ENCODE peak calls at places on chromosomes 13 and 19, in seven cellular contexts. One of them, this sample, is unnamed.

GRCh38 chr13:42258747-42259146 is 13.2 kb upstream of the AKAP11 start:
- DNase-seq in BJ: no peak
- DNase-seq in Daoy: no peak
- DNase-seq in heart left ventricle: no peak
- DNase-seq in CD8-positive, alpha-beta T cell: no peak
- DNase-seq in DMS53: no peak
- DNase-seq in iris pigment epithelial cell: no peak
- DNase-seq in this sample: no peak

GRCh38 chr13:98481511-98481951 is 95.4 kb downstream of the STK24 start:
- DNase-seq in CD8-positive, alpha-beta T cell: no peak
- DNase-seq in BJ: no peak
- DNase-seq in heart left ventricle: no peak
- DNase-seq in Daoy: no peak
- DNase-seq in DMS53: no peak
- DNase-seq in iris pigment epithelial cell: no peak
- DNase-seq in this sample: no peak

GRCh38 chr19:19552811-19553210 is 14.7 kb downstream of the CILP2 start:
- DNase-seq in BJ: no peak
- DNase-seq in DMS53: peak
- DNase-seq in heart left ventricle: no peak
- DNase-seq in CD8-positive, alpha-beta T cell: peak
- DNase-seq in Daoy: peak
- DNase-seq in iris pigment epithelial cell: peak
- DNase-seq in this sample: peak

GRCh38 chr13:113726961-113727411 is 32.0 kb upstream of the TMEM255B start:
- DNase-seq in iris pigment epithelial cell: peak
- DNase-seq in DMS53: peak
- DNase-seq in heart left ventricle: no peak
- DNase-seq in Daoy: peak
- DNase-seq in CD8-positive, alpha-beta T cell: no peak
- DNase-seq in BJ: no peak
- DNase-seq in this sample: peak

GRCh38 chr13:92833071-92833470 is 393.5 kb upstream of the GPC6 start:
- DNase-seq in CD8-positive, alpha-beta T cell: no peak
- DNase-seq in heart left ventricle: no peak
- DNase-seq in DMS53: peak
- DNase-seq in BJ: no peak
- DNase-seq in iris pigment epithelial cell: peak
- DNase-seq in Daoy: no peak
- DNase-seq in this sample: peak

GRCh38 chr13:113763254-113763653 is 4.2 kb downstream of the TMEM255B start:
- DNase-seq in DMS53: no peak
- DNase-seq in CD8-positive, alpha-beta T cell: no peak
- DNase-seq in heart left ventricle: peak
- DNase-seq in BJ: no peak
- DNase-seq in Daoy: no peak
- DNase-seq in iris pigment epithelial cell: no peak
- DNase-seq in this sample: no peak

GRCh38 chr19:12194827-12195500 is 32.1 kb downstream of the ZNF136 start:
- DNase-seq in BJ: no peak
- DNase-seq in DMS53: peak
- DNase-seq in iris pigment epithelial cell: peak
- DNase-seq in heart left ventricle: peak
- DNase-seq in CD8-positive, alpha-beta T cell: peak
- DNase-seq in Daoy: peak
- DNase-seq in this sample: no peak

GRCh38 chr13:113837554-113838355 is 26.1 kb downstream of the GAS6 start:
- DNase-seq in heart left ventricle: peak
- DNase-seq in iris pigment epithelial cell: peak
- DNase-seq in BJ: peak
- DNase-seq in Daoy: peak
- DNase-seq in CD8-positive, alpha-beta T cell: no peak
- DNase-seq in DMS53: peak
- DNase-seq in this sample: peak

GRCh38 chr19:21498651-21499050 is 6.8 kb upstream of the ZNF429 start:
- DNase-seq in CD8-positive, alpha-beta T cell: no peak
- DNase-seq in heart left ventricle: no peak
- DNase-seq in iris pigment epithelial cell: no peak
- DNase-seq in BJ: no peak
- DNase-seq in Daoy: no peak
- DNase-seq in DMS53: no peak
- DNase-seq in this sample: peak

GRCh38 chr13:110748271-110748670 is 34.8 kb downstream of the ING1 start:
- DNase-seq in heart left ventricle: no peak
- DNase-seq in DMS53: no peak
- DNase-seq in BJ: no peak
- DNase-seq in iris pigment epithelial cell: no peak
- DNase-seq in Daoy: no peak
- DNase-seq in CD8-positive, alpha-beta T cell: no peak
- DNase-seq in this sample: no peak

GRCh38 chr13:101757446-101758039 is 305.1 kb downstream of the ITGBL1 start:
- DNase-seq in Daoy: peak
- DNase-seq in DMS53: peak
- DNase-seq in iris pigment epithelial cell: peak
- DNase-seq in BJ: no peak
- DNase-seq in heart left ventricle: no peak
- DNase-seq in CD8-positive, alpha-beta T cell: no peak
- DNase-seq in this sample: peak

GRCh38 chr19:46000497-46001246 is 5.4 kb downstream of the CCDC61 start:
- DNase-seq in CD8-positive, alpha-beta T cell: peak
- DNase-seq in DMS53: no peak
- DNase-seq in BJ: no peak
- DNase-seq in Daoy: no peak
- DNase-seq in iris pigment epithelial cell: peak
- DNase-seq in heart left ventricle: no peak
- DNase-seq in this sample: no peak

GRCh38 chr19:10817291-10818038 is 18.5 kb downstream of the TMED1 start:
- DNase-seq in DMS53: no peak
- DNase-seq in BJ: peak
- DNase-seq in Daoy: peak
- DNase-seq in iris pigment epithelial cell: peak
- DNase-seq in CD8-positive, alpha-beta T cell: no peak
- DNase-seq in heart left ventricle: no peak
- DNase-seq in this sample: peak

GRCh38 chr13:36130542-36131214 is 504 bp downstream of the DCLK1 start:
- DNase-seq in Daoy: peak
- DNase-seq in BJ: no peak
- DNase-seq in CD8-positive, alpha-beta T cell: no peak
- DNase-seq in iris pigment epithelial cell: no peak
- DNase-seq in heart left ventricle: peak
- DNase-seq in DMS53: peak
- DNase-seq in this sample: no peak

GRCh38 chr13:112229445-112229844 is 146.7 kb upstream of the SPACA7 start:
- DNase-seq in DMS53: no peak
- DNase-seq in CD8-positive, alpha-beta T cell: no peak
- DNase-seq in BJ: no peak
- DNase-seq in Daoy: no peak
- DNase-seq in iris pigment epithelial cell: no peak
- DNase-seq in heart left ventricle: no peak
- DNase-seq in this sample: no peak

GRCh38 chr13:66618702-66619101 is 611.4 kb downstream of the PCDH9 start:
- DNase-seq in DMS53: peak
- DNase-seq in Daoy: no peak
- DNase-seq in CD8-positive, alpha-beta T cell: no peak
- DNase-seq in iris pigment epithelial cell: peak
- DNase-seq in BJ: no peak
- DNase-seq in heart left ventricle: no peak
- DNase-seq in this sample: peak

GRCh38 chr13:43782686-43783085 is 4.1 kb downstream of the ENOX1 start:
- DNase-seq in BJ: no peak
- DNase-seq in heart left ventricle: no peak
- DNase-seq in CD8-positive, alpha-beta T cell: no peak
- DNase-seq in Daoy: no peak
- DNase-seq in iris pigment epithelial cell: peak
- DNase-seq in DMS53: peak
- DNase-seq in this sample: no peak

GRCh38 chr13:36353001-36353400 is 6.8 kb upstream of the SPART start:
- DNase-seq in CD8-positive, alpha-beta T cell: no peak
- DNase-seq in iris pigment epithelial cell: peak
- DNase-seq in Daoy: no peak
- DNase-seq in heart left ventricle: no peak
- DNase-seq in DMS53: no peak
- DNase-seq in BJ: no peak
- DNase-seq in this sample: no peak

GRCh38 chr13:36298535-36299068 is 988 bp upstream of the CCDC169 start:
- DNase-seq in iris pigment epithelial cell: peak
- DNase-seq in Daoy: peak
- DNase-seq in DMS53: no peak
- DNase-seq in BJ: no peak
- DNase-seq in heart left ventricle: no peak
- DNase-seq in CD8-positive, alpha-beta T cell: no peak
- DNase-seq in this sample: peak

GRCh38 chr19:6103217-6103644 is 7.1 kb downstream of the RFX2 start:
- DNase-seq in Daoy: peak
- DNase-seq in heart left ventricle: peak
- DNase-seq in BJ: peak
- DNase-seq in iris pigment epithelial cell: peak
- DNase-seq in DMS53: no peak
- DNase-seq in CD8-positive, alpha-beta T cell: no peak
- DNase-seq in this sample: peak

GRCh38 chr19:39832341-39833083 is 1.4 kb downstream of the DYRK1B start:
- DNase-seq in CD8-positive, alpha-beta T cell: no peak
- DNase-seq in heart left ventricle: no peak
- DNase-seq in DMS53: no peak
- DNase-seq in Daoy: no peak
- DNase-seq in BJ: no peak
- DNase-seq in iris pigment epithelial cell: no peak
- DNase-seq in this sample: no peak

GRCh38 chr13:34640931-34641330 is 301.1 kb upstream of the NBEA start:
- DNase-seq in Daoy: no peak
- DNase-seq in CD8-positive, alpha-beta T cell: no peak
- DNase-seq in iris pigment epithelial cell: no peak
- DNase-seq in heart left ventricle: no peak
- DNase-seq in DMS53: no peak
- DNase-seq in BJ: no peak
- DNase-seq in this sample: no peak

GRCh38 chr19:34838248-34838647 is 65.2 kb upstream of the ZNF599 start:
- DNase-seq in Daoy: peak
- DNase-seq in iris pigment epithelial cell: peak
- DNase-seq in CD8-positive, alpha-beta T cell: no peak
- DNase-seq in DMS53: peak
- DNase-seq in BJ: no peak
- DNase-seq in heart left ventricle: no peak
- DNase-seq in this sample: peak

GRCh38 chr19:48450863-48451262 is 4.5 kb upstream of the KCNJ14 start:
- DNase-seq in CD8-positive, alpha-beta T cell: no peak
- DNase-seq in Daoy: no peak
- DNase-seq in heart left ventricle: no peak
- DNase-seq in DMS53: no peak
- DNase-seq in iris pigment epithelial cell: no peak
- DNase-seq in BJ: no peak
- DNase-seq in this sample: no peak

GRCh38 chr13:97333983-97334382 is 100.0 kb upstream of the RAP2A start:
- DNase-seq in Daoy: no peak
- DNase-seq in heart left ventricle: no peak
- DNase-seq in iris pigment epithelial cell: no peak
- DNase-seq in CD8-positive, alpha-beta T cell: no peak
- DNase-seq in BJ: no peak
- DNase-seq in DMS53: no peak
- DNase-seq in this sample: no peak